ENCODE peak calls at places on chromosomes 13 and 19, in six cellular contexts. D, X, L, N, K and G are unnamed samples.

GRCh38 chr13:106498571-106498970 is 36.9 kb downstream of the EFNB2 start:
- DNase-seq in D (no peak), X (no peak), L (no peak), N (no peak), K (no peak), G (no peak)

GRCh38 chr13:100526299-100527030 is 62.1 kb downstream of the GGACT start:
- DNase-seq in D (no peak), X (no peak), L (no peak), N (no peak), K (no peak), G (no peak)

GRCh38 chr19:8039231-8039630 is 13.3 kb upstream of the CCL25 start:
- DNase-seq in D (no peak), X (no peak), L (no peak), N (no peak), K (no peak), G (no peak)

GRCh38 chr19:11435833-11436313 is 438 bp downstream of the PRKCSH start:
- DNase-seq in D (no peak), X (peak), L (no peak), N (no peak), K (no peak), G (no peak)

GRCh38 chr13:101654916-101655315 is 202.4 kb downstream of the ITGBL1 start:
- DNase-seq in D (no peak), X (no peak), L (no peak), N (no peak), K (no peak), G (no peak)

GRCh38 chr13:105462981-105463380 is 1072.5 kb downstream of the EFNB2 start:
- DNase-seq in D (no peak), X (no peak), L (no peak), N (no peak), K (no peak), G (no peak)

GRCh38 chr19:47429140-47429793 is 9.9 kb upstream of the MEIS3 start:
- DNase-seq in D (no peak), X (no peak), L (no peak), N (no peak), K (no peak), G (no peak)

GRCh38 chr13:99005609-99006008 is 27.7 kb upstream of the DOCK9 start:
- DNase-seq in D (no peak), X (no peak), L (no peak), N (no peak), K (no peak), G (no peak)

GRCh38 chr13:111314852-111315251 is 5.6 kb upstream of the TEX29 start:
- DNase-seq in D (no peak), X (no peak), L (no peak), N (no peak), K (no peak), G (no peak)

DNA sequence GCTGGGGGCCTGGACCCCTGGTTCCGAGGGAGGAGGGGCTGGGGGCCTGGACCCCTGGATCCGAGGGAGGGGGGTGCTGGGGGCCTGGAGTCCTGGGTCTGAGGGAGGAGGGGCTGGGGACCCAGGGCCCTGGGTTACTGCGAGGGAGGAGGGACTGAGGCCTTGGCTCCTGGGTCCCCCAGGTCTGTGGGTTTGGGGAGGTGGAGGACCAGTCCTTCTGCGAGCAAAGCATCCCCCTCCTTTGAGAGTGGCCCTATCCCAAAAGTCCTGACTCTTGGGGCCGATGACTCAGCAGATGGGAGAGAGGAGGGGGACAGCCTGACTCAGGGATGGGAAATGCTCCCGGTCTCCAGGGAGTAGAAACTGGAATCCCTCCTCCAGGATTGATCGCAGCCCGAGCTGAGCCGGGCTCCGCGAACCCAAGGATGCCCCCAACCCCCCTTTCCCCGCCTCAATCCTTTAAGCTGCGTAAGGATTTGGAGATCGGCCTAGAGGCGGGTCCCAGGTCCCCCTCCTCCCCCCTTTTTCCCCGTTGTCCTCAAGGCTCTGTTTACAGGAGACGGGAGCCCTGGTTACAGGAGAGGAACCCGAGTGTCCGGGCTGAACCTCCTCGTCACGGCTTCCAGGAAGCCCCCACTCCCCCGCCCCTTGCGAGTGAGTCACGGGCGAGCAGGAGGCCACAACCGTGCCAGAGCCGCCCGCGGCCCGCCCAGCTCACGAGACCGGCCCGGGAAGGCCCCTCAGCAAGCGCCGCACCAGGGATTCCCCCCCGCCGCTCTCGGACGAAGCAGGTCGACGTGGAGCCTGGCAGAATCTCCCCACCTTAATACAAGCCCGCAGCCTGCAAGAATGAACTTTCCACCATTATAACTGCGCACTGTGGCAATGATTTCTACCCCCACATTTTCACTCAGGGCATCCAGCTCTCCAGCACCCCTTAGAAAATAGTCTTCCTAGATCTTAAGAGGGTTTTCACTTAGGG is 3.0 kb upstream of the ZFP36 start:
- DNase-seq in D (no peak), X (peak), L (peak), N (no peak), K (peak), G (peak)
- TF ChIP-seq POLR2A in D (no peak), X (peak), L (peak), N (peak), K (no peak), G (no peak)

GRCh38 chr19:13530720-13531119 is 24.4 kb upstream of the CACNA1A start:
- DNase-seq in D (no peak), X (no peak), L (no peak), N (no peak), K (no peak), G (no peak)

GRCh38 chr19:13521066-13521465 is 14.8 kb upstream of the CACNA1A start:
- DNase-seq in D (no peak), X (no peak), L (no peak), N (no peak), K (no peak), G (no peak)

DNA sequence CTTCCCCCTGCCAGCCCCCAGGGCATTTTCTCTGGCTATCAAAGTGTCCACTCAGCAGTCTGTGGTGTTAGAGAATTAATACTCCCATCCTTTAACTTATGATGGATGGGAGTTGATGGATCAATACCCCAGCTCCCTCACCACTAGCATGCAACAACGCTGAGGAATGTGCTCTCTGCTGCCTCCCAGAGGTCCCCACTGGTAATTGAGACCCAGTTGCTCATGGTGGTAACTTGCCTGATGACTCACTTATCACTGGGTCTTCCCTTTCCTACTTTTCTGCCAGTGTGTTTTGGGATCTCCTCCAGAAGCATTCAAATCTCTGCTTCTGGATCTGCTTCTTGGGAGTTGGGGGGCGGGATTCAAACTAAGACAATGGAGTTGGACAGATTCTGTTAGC is 20.3 kb upstream of the CACNA1A start:
- DNase-seq in D (no peak), X (peak), L (no peak), N (no peak), K (peak), G (no peak)
- TF ChIP-seq TAF1 in D (no peak), X (no peak), L (no peak), N (no peak), K (no peak), G (no peak)

DNA sequence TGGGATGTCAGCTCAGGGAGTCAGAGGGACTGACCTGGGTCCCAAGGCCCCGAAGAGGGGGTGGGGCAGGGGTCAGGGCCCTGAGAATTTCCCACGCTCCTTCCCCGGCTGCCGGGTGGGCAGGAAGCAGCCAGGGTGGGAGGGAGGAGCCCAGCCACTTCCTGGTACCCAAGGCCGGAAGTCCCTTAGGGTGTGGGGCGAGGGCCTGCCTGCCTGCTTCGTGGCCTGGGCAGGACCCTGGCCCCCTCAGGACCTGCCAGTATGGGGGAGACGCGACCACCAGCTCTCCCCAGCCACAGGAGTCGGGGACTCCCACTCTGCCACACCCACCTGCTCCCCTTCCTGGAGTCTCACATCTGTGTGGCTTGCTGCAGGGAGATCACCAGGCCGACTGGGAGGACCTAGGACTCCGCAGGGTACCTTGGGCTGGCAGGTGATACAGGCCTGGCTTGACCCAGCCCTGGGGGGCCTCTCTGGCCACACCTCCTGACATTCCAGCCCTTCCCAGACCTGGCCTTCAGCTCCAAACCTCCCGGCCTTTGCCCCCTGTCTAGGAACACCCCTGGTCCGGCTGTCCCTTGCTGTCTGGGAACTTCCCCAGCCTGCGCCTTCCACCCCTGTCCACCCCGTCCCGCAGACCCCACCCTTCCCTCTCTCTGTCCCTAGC is 9.8 kb upstream of the CIRBP start:
- DNase-seq in D (peak), X (peak), L (peak), N (peak), K (no peak), G (no peak)
- TF ChIP-seq POLR2A in D (no peak), X (peak), L (peak), N (peak), K (peak), G (peak)

GRCh38 chr19:19562665-19563347 is 24.7 kb downstream of the CILP2 start:
- DNase-seq in D (no peak), X (peak), L (no peak), N (no peak), K (no peak), G (no peak)

GRCh38 chr19:19563348-19563848 is 25.3 kb downstream of the CILP2 start:
- DNase-seq in D (no peak), X (no peak), L (no peak), N (no peak), K (no peak), G (no peak)

GRCh38 chr19:19568802-19569756 is 31.0 kb downstream of the CILP2 start:
- DNase-seq in D (no peak), X (no peak), L (no peak), N (no peak), K (no peak), G (no peak)

GRCh38 chr19:19567391-19567790 is 29.3 kb downstream of the CILP2 start:
- DNase-seq in D (no peak), X (no peak), L (no peak), N (no peak), K (no peak), G (no peak)

GRCh38 chr19:19566306-19566705 is 28.2 kb downstream of the CILP2 start:
- DNase-seq in D (no peak), X (no peak), L (no peak), N (no peak), K (no peak), G (no peak)
- TF ChIP-seq TAF1 in D (no peak), X (no peak), L (no peak), N (no peak), K (no peak), G (no peak)

DNA sequence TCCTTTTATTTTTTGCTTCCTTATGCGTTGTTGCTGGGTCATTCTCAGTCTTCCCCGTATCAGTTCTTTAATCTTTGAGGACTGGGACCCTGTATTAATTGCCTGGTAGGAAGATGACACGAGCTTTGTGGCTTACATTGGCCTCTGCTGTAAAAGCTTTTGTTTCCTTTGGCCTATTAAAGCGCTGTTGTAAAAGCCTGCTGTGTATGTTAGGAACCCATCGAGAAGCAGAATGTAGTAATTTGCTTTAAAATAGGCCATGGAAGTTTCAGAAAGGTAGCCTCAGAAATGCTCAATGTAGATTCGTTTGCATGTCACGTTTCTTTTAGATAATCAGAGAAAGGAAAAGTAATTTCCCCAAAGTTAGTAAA is 257.5 kb upstream of the STARD13 start:
- DNase-seq in D (no peak), X (no peak), L (no peak), N (no peak), K (peak), G (no peak)
- TF ChIP-seq POLR2A in D (no peak), X (no peak), L (no peak), N (no peak), K (peak), G (peak)

DNA sequence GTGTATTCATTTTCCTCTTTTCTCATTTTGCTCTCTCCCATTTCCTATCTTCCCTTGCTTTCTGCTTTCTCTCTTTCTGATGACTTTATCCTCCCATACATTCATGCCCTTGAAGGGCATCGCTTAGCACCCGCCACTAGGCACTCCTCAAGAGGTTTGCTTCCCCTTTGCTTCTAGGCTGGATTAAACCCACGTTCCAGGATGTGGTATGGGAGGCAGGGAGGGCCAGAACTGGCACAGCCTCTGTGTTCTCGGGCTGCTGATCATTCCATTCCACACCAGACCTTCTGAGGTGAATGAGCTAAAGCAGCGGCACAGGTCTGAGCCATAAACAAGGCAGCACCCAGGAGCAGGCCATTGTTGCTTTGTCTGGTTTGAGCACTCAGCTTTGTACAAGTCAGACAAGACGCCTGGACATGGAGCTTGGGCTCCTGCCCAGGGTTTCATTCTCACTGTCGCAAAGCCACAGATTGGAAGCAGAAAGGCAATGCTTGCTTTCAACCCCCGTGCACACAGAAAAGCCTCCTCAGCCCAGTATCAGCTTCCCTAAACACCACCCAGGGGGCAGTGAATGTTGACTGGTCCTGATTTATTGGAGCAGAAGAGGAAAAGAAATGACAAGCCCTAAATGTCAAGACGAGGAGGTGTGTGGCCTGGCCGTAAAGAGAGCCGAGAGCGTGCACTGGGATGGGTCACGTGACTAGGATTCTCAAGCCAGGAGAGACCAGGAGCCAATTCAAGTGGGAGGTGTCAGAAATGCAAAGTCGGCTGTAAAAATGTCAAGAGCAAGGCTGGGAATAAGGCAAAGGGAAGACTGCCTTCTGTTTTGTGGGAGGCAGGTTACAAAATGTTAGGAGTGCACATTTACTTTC is 218.0 kb upstream of the SERP2 start:
- DNase-seq in D (no peak), X (no peak), L (no peak), N (no peak), K (no peak), G (no peak)
- TF ChIP-seq TAF1 in D (no peak), X (no peak), L (no peak), N (no peak), K (no peak), G (no peak)

GRCh38 chr13:110113284-110113764 is 193.6 kb downstream of the COL4A1 start:
- DNase-seq in D (no peak), X (no peak), L (no peak), N (no peak), K (no peak), G (no peak)
- TF ChIP-seq POLR2A in D (no peak), X (no peak), L (no peak), N (no peak), K (no peak), G (no peak)

GRCh38 chr19:5178841-5179625 is 161.6 kb downstream of the PTPRS start:
- DNase-seq in D (no peak), X (no peak), L (no peak), N (no peak), K (no peak), G (no peak)
- TF ChIP-seq TAF1 in D (no peak), X (no peak), L (no peak), N (no peak), K (no peak), G (no peak)

DNA sequence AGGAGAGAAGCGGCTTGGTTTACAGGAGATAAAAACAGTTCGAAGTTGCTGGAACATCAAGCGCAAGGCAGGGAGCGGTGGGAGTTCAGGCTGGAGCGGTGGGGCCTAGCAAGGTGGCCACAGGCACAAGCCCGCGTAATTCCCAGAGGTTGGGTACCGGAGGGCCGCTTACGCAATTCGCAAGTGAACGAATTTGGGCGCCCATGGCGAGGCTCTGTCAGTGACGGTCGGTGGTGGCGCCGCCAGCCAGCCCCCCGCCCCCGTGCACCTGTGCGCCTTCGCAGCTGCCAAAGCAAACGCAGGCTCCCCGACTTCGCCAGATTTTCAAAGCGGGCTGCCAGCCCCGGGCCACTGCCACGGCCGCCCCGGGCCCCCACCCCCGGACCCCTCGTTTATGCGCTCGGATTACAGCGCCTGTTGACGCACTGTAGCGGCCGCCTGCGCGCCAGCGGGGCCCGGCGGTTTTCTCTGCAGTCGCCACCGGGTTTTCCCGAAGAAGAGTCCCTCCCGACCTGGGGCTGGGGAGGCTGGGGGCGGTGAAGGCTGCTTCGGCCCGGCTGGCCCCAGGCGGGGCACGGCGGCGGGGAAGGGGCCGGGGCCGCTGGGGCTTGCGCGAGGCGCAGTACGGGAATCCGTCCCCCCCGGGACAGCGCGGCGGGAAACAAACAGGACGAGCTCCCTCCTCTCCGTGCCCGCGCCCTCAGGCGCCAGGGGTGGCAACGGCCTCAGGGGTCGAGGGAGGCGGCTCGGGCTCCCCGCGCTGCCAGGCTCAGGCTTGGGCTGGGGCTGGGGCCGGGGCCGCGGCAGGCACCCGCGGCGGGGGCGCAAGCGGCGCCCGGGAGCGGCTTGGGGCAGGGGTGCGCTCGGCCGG is 714 bp downstream of the N4BP2L1 start:
- DNase-seq in D (no peak), X (no peak), L (peak), N (no peak), K (no peak), G (no peak)
- TF ChIP-seq POLR2A in D (no peak), X (no peak), L (no peak), N (peak), K (no peak), G (no peak)